ENCODE peak calls at places on chromosomes 12 and 14, in four cellular contexts. One of them, this sample, is unnamed.

GRCh38 chr14:57657487-57657886 is 163.8 kb upstream of the CCDC198 start:
- DNase-seq in mesendoderm: no peak
- DNase-seq in H9: no peak
- DNase-seq in mesenchymal stem cell: peak; percentile 1
- DNase-seq in this sample: no peak

GRCh38 chr12:113347-113746 is 46.8 kb downstream of the IQSEC3 start:
- DNase-seq in mesendoderm: no peak
- DNase-seq in H9: no peak
- DNase-seq in mesenchymal stem cell: no peak
- DNase-seq in this sample: no peak

GRCh38 chr12:126480396-126480795 is 1415.2 kb downstream of the AACS start:
- DNase-seq in mesendoderm: peak; percentile 79
- DNase-seq in H9: peak; percentile 42
- DNase-seq in mesenchymal stem cell: no peak
- DNase-seq in this sample: no peak

GRCh38 chr12:94686834-94687628 is 36.7 kb upstream of the TMCC3 start:
- DNase-seq in mesendoderm: no peak
- DNase-seq in H9: no peak
- DNase-seq in mesenchymal stem cell: no peak
- DNase-seq in this sample: no peak

GRCh38 chr14:31025335-31026075 is at the start of gene AP4S1:
- DNase-seq in mesendoderm: peak; percentile 69
- DNase-seq in H9: peak; percentile 49
- DNase-seq in mesenchymal stem cell: peak; percentile 59
- DNase-seq in this sample: peak; percentile 49

GRCh38 chr14:62126885-62127478 is 364.8 kb downstream of the SNAPC1 start:
- DNase-seq in mesendoderm: peak; percentile 65
- DNase-seq in H9: no peak
- DNase-seq in mesenchymal stem cell: peak; percentile 56
- DNase-seq in this sample: peak; percentile 13

GRCh38 chr12:21683115-21683514 is 25.5 kb upstream of the LDHB start:
- DNase-seq in mesendoderm: no peak
- DNase-seq in H9: no peak
- DNase-seq in mesenchymal stem cell: no peak
- DNase-seq in this sample: no peak

GRCh38 chr12:127628655-127629054 is 638.3 kb upstream of the TMEM132C start:
- DNase-seq in mesendoderm: no peak
- DNase-seq in H9: no peak
- DNase-seq in mesenchymal stem cell: peak; percentile 65
- DNase-seq in this sample: no peak

GRCh38 chr14:89466460-89466859 is 49.4 kb upstream of the FOXN3 start:
- DNase-seq in mesendoderm: peak; percentile 76
- DNase-seq in H9: no peak
- DNase-seq in mesenchymal stem cell: no peak
- DNase-seq in this sample: no peak

GRCh38 chr12:54479421-54479820 is 6.0 kb upstream of the GTSF1 start:
- DNase-seq in mesendoderm: no peak
- DNase-seq in H9: no peak
- DNase-seq in mesenchymal stem cell: no peak
- DNase-seq in this sample: peak; percentile 4

GRCh38 chr14:80364274-80364673 is 153.0 kb upstream of the DIO2 start:
- DNase-seq in mesendoderm: peak; percentile 63
- DNase-seq in H9: no peak
- DNase-seq in mesenchymal stem cell: peak; percentile 23
- DNase-seq in this sample: peak; percentile 35

GRCh38 chr12:48815281-48816110 is 2.8 kb upstream of the CACNB3 start:
- DNase-seq in mesendoderm: peak; percentile 91
- DNase-seq in H9: peak; percentile 88
- DNase-seq in mesenchymal stem cell: peak; percentile 90
- DNase-seq in this sample: peak; percentile 74

GRCh38 chr12:12934556-12934955 is 17.4 kb downstream of the GPRC5D start:
- DNase-seq in mesendoderm: no peak
- DNase-seq in H9: no peak
- DNase-seq in mesenchymal stem cell: no peak
- DNase-seq in this sample: no peak

GRCh38 chr12:120292661-120293531 is at the start of gene RNU4-1:
- DNase-seq in mesendoderm: peak; percentile 99
- DNase-seq in H9: peak; percentile 93
- DNase-seq in mesenchymal stem cell: peak; percentile 98
- DNase-seq in this sample: peak; percentile 98

GRCh38 chr14:82528011-82528410 is 994.4 kb upstream of the SEL1L start:
- DNase-seq in mesendoderm: no peak
- DNase-seq in H9: no peak
- DNase-seq in mesenchymal stem cell: no peak
- DNase-seq in this sample: no peak

GRCh38 chr12:42468341-42468821 is 121.2 kb downstream of the PRICKLE1 start:
- DNase-seq in mesendoderm: no peak
- DNase-seq in H9: no peak
- DNase-seq in mesenchymal stem cell: no peak
- DNase-seq in this sample: no peak

GRCh38 chr12:42469355-42470006 is 120.1 kb downstream of the PRICKLE1 start:
- DNase-seq in mesendoderm: no peak
- DNase-seq in H9: no peak
- DNase-seq in mesenchymal stem cell: no peak
- DNase-seq in this sample: no peak

GRCh38 chr12:42473130-42473529 is 116.4 kb downstream of the PRICKLE1 start:
- DNase-seq in mesendoderm: no peak
- DNase-seq in H9: no peak
- DNase-seq in mesenchymal stem cell: peak; percentile 26
- DNase-seq in this sample: no peak

GRCh38 chr12:42473561-42473960 is 116.0 kb downstream of the PRICKLE1 start:
- DNase-seq in mesendoderm: no peak
- DNase-seq in H9: no peak
- DNase-seq in mesenchymal stem cell: no peak
- DNase-seq in this sample: no peak

DNA sequence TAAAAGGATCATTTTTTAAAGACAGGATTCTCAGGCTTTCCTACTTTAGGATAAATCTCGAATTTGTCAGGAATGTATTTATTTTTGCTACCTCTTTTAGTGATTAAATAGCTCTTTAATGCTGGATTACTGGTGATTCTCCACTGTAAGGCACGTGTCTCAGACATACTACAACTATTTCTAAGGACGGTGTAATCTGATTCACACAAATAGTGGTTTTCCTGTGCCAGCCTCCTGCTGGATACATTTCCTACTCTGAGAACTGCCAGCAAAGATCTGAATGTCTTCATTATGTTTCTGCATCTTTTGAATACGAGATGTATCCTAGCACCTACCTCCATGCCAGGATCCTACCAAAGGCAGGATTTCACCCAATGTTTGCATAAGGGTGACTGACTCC is 120.7 kb downstream of the PRICKLE1 start:
- DNase-seq in mesendoderm: no peak
- DNase-seq in H9: no peak
- DNase-seq in mesenchymal stem cell: no peak
- DNase-seq in this sample: no peak
- H3K27ac ChIP-seq in mesendoderm: no peak overlapping the region
- H3K27ac ChIP-seq in H9: no peak overlapping the region
- H3K27ac ChIP-seq in mesenchymal stem cell: peak overlapping the region; percentile 61
- H3K27ac ChIP-seq in this sample: no peak overlapping the region

DNA sequence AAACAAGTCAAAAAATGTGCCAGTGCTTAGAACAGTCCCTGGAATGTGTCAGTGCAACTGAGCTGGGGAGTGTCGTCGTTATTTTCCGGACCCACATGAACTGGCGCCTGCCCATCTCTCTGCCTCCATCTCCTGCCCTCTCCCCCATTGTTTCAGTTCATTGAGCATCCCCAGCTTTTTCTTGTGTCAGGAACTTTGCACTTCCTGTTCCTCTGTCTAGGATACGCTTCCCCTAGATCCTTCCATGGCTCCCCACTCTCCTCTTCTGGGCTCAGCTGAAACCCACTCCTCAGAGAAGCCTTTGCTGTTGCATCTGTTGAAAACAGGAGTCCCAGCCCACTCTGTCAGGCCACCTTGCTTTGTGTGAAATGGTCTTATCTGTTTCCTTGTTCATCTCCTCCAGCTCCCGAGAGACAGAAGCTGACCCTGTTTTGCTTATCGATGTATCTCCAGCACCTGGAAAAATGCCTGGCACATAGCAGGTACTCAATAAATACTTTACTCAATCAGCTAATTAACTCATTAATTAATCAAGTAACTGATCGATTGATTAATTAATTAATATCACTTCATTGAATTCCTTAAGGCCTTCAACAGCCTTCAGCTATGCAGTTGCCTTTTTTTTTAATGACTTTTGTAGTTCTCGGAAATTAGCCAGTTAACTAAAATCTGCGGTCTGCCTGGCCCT is 2.7 kb upstream of the SCARB1 start:
- DNase-seq in mesendoderm: no peak
- DNase-seq in H9: no peak
- DNase-seq in mesenchymal stem cell: no peak
- DNase-seq in this sample: no peak
- H3K18ac ChIP-seq in mesendoderm: no peak overlapping the region
- H3K18ac ChIP-seq in H9: no peak overlapping the region
- H3K18ac ChIP-seq in mesenchymal stem cell: no peak overlapping the region
- H3K18ac ChIP-seq in this sample: no peak overlapping the region

DNA sequence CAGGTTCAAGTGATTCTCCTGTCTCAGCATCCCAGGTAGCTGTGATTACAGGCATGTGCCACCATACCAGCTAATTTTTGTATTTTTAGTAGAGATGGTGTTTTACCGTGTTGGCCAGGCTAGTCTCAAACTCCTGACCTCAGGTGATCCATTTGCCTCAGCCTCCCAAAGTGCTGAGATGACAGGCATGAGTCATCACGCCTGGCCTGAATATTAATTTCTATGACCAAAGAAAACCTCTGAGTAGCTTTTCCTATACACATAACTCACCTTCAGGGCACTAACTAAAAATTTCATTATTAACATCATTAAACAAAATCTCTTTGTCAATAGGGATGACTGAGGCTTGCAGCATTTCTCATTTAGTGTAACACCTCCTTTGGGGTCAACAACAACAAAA is 259.6 kb upstream of the KRR1 start:
- DNase-seq in mesendoderm: no peak
- DNase-seq in H9: no peak
- DNase-seq in mesenchymal stem cell: no peak
- DNase-seq in this sample: no peak
- H3K27me3 ChIP-seq in mesendoderm: no peaks in the 10 kb centered on the region
- H3K27me3 ChIP-seq in H9: no peaks in the 10 kb centered on the region
- H3K27me3 ChIP-seq in mesenchymal stem cell: no peaks in the 10 kb centered on the region
- H3K27me3 ChIP-seq in this sample: no peaks in the 10 kb centered on the region

GRCh38 chr12:2352203-2352602 is 299.4 kb downstream of the CACNA1C start:
- DNase-seq in mesendoderm: no peak
- DNase-seq in H9: no peak
- DNase-seq in mesenchymal stem cell: no peak
- DNase-seq in this sample: no peak
- H3K27ac ChIP-seq in mesendoderm: no peak overlapping the region
- H3K27ac ChIP-seq in H9: no peak overlapping the region
- H3K27ac ChIP-seq in mesenchymal stem cell: no peak overlapping the region
- H3K27ac ChIP-seq in this sample: no peak overlapping the region

DNA sequence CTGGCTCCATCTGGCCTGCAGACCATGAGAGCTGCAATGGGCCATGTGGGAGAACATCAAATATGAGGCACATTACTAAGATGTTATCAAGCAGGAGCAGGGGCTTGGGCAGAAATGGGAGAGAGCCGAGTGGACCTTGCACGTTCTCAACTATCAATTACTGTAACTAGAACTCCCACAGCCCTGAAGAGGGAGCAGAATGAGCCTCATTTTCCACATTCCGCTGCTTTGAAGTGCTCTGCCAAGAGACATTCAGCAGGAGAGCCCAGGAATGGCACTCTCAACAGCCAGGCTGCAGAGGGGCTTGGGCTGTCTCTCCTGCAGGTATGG is 157.3 kb downstream of the STXBP6 start:
- DNase-seq in mesendoderm: no peak
- DNase-seq in H9: no peak
- DNase-seq in mesenchymal stem cell: no peak
- DNase-seq in this sample: no peak
- H3K18ac ChIP-seq in mesendoderm: no peak overlapping the region
- H3K18ac ChIP-seq in H9: no peak overlapping the region
- H3K18ac ChIP-seq in mesenchymal stem cell: no peak overlapping the region
- H3K18ac ChIP-seq in this sample: no peak overlapping the region

GRCh38 chr12:113136990-113137511 is 1.5 kb upstream of the RASAL1 start:
- DNase-seq in mesendoderm: no peak
- DNase-seq in H9: no peak
- DNase-seq in mesenchymal stem cell: no peak
- DNase-seq in this sample: no peak

GRCh38 chr12:113135178-113136127 is at the start of gene RASAL1:
- DNase-seq in mesendoderm: peak; percentile 86
- DNase-seq in H9: peak; percentile 97
- DNase-seq in mesenchymal stem cell: no peak
- DNase-seq in this sample: no peak

GRCh38 chr12:113133036-113133435 is 2.5 kb downstream of the RASAL1 start:
- DNase-seq in mesendoderm: no peak
- DNase-seq in H9: no peak
- DNase-seq in mesenchymal stem cell: no peak
- DNase-seq in this sample: no peak

GRCh38 chr12:113136128-113136989 is 798 bp upstream of the RASAL1 start:
- DNase-seq in mesendoderm: peak; percentile 62
- DNase-seq in H9: no peak
- DNase-seq in mesenchymal stem cell: no peak
- DNase-seq in this sample: no peak

GRCh38 chr12:113134521-113134951 is 1.0 kb downstream of the RASAL1 start:
- DNase-seq in mesendoderm: no peak
- DNase-seq in H9: no peak
- DNase-seq in mesenchymal stem cell: no peak
- DNase-seq in this sample: no peak
- H3K27me3 ChIP-seq in mesendoderm: no peaks in the 10 kb centered on the region
- H3K27me3 ChIP-seq in H9: no peaks in the 10 kb centered on the region
- H3K27me3 ChIP-seq in mesenchymal stem cell: peaks cover 64% of the 10 kb centered on the region
- H3K27me3 ChIP-seq in this sample: no peaks in the 10 kb centered on the region

DNA sequence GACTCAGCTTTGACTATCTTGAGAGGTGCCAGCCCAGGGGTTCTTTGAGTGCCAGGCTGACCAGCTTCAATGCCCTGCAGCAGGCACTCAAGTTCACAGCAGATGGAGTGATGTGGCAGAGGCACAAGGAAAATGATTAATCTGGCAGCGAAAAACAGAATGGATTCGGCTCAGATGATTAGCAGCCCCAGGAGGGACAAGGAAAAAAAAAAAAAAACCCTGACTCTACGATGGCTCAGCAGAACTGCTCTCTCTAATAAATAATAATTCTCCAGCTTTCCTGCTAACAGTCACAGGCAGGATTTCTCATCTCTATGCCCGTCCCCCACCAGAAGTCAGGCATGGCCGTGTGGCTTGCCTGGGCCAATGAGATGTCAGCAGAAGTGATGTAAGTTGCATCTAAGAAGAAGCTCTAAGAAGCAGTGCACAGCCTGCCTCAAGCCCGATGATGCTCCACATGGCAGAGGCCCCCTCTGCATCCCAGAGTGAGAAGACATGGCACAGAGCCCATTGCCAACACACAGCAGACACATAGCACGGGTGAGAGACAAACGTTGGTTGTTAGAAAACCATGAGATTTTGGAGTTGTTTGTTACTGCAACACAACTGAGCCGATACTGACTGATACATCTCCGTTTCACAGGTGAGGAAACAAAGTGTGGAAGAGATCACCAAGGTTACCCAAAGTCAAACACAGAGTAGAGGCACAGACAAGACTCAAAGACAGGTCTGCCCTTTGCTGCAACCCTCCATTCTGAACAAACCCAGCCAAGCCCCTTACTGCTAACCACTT is 111.0 kb downstream of the SCARB1 start:
- DNase-seq in mesendoderm: no peak
- DNase-seq in H9: no peak
- DNase-seq in mesenchymal stem cell: peak; percentile 45
- DNase-seq in this sample: no peak
- H3K27ac ChIP-seq in mesendoderm: no peak overlapping the region
- H3K27ac ChIP-seq in H9: no peak overlapping the region
- H3K27ac ChIP-seq in mesenchymal stem cell: peak overlapping the region; percentile 39
- H3K27ac ChIP-seq in this sample: no peak overlapping the region

GRCh38 chr12:67048371-67048770 is 220.8 kb upstream of the CAND1 start:
- DNase-seq in mesendoderm: no peak
- DNase-seq in H9: no peak
- DNase-seq in mesenchymal stem cell: no peak
- DNase-seq in this sample: peak; percentile 54
- H3K18ac ChIP-seq in mesendoderm: no peak overlapping the region
- H3K18ac ChIP-seq in H9: no peak overlapping the region
- H3K18ac ChIP-seq in mesenchymal stem cell: no peak overlapping the region
- H3K18ac ChIP-seq in this sample: no peak overlapping the region